ENCODE peak calls at places on chromosomes 6 and 20, in ten cellular contexts. M, Q, D, X, E, S, I, K, W and V are unnamed samples.
A peak's percentile ranks its signal among the peaks of the same experiment; 100 is the strongest.

GRCh38 chr6:165987483-165988305 is 180.0 kb downstream of the TBXT start:
- DNase-seq in M (peak; percentile 87), Q (no peak), D (peak; percentile 93), X (peak; percentile 85), E (peak; percentile 6), S (peak; percentile 86), I (peak; percentile 63), K (no peak), W (no peak), V (peak; percentile 98)

GRCh38 chr6:15916581-15916980 is 212.3 kb upstream of the MYLIP start:
- DNase-seq in M (no peak), Q (no peak), D (no peak), X (no peak), E (no peak), S (no peak), I (no peak), K (no peak), W (no peak), V (no peak)

GRCh38 chr20:9492067-9492466 is 22.3 kb upstream of the LAMP5 start:
- DNase-seq in M (no peak), Q (no peak), D (no peak), X (no peak), E (no peak), S (no peak), I (no peak), K (no peak), W (no peak), V (no peak)

GRCh38 chr6:56091159-56091869 is 156.1 kb downstream of the COL21A1 start:
- DNase-seq in M (peak; percentile 62), Q (no peak), D (peak; percentile 90), X (peak; percentile 58), E (no peak), S (peak; percentile 96), I (no peak), K (no peak), W (no peak), V (no peak)

GRCh38 chr6:51614725-51615124 is 472.7 kb downstream of the PKHD1 start:
- DNase-seq in M (no peak), Q (no peak), D (no peak), X (no peak), E (no peak), S (no peak), I (no peak), K (no peak), W (no peak), V (no peak)

GRCh38 chr20:31602779-31603441 is 2.2 kb upstream of the ID1 start:
- DNase-seq in M (peak; percentile 90), Q (peak; percentile 28), D (peak; percentile 69), X (no peak), E (peak; percentile 47), S (peak; percentile 93), I (no peak), K (no peak), W (no peak), V (no peak)

GRCh38 chr6:27753668-27754407 is 158.4 kb downstream of the OR2B2 start:
- DNase-seq in M (peak; percentile 93), Q (peak; percentile 74), D (peak; percentile 84), X (peak; percentile 61), E (peak; percentile 79), S (peak; percentile 85), I (peak; percentile 82), K (peak; percentile 26), W (peak; percentile 59), V (peak; percentile 84)

GRCh38 chr20:4045741-4046140 is 30.4 kb upstream of the RNF24 start:
- DNase-seq in M (no peak), Q (no peak), D (no peak), X (no peak), E (no peak), S (peak; percentile 83), I (no peak), K (no peak), W (no peak), V (no peak)

GRCh38 chr6:168368063-168368835 is 48.7 kb upstream of the DACT2 start:
- DNase-seq in M (no peak), Q (no peak), D (peak; percentile 73), X (no peak), E (no peak), S (no peak), I (no peak), K (no peak), W (no peak), V (peak; percentile 65)

GRCh38 chr6:14478396-14479225 is 361.0 kb downstream of the CD83 start:
- DNase-seq in M (no peak), Q (no peak), D (no peak), X (no peak), E (no peak), S (no peak), I (no peak), K (no peak), W (no peak), V (no peak)

GRCh38 chr6:118649918-118650499 is 1.4 kb downstream of the CEP85L start:
- DNase-seq in M (peak; percentile 9), Q (no peak), D (no peak), X (no peak), E (no peak), S (no peak), I (no peak), K (no peak), W (no peak), V (no peak)

GRCh38 chr6:118652051-118652699 is 784 bp upstream of the CEP85L start:
- DNase-seq in M (no peak), Q (no peak), D (no peak), X (no peak), E (no peak), S (no peak), I (peak; percentile 31), K (no peak), W (no peak), V (no peak)

GRCh38 chr6:118648866-118649554 is 2.4 kb downstream of the CEP85L start:
- DNase-seq in M (no peak), Q (no peak), D (no peak), X (no peak), E (no peak), S (no peak), I (no peak), K (no peak), W (no peak), V (no peak)

GRCh38 chr6:118651282-118652050 is at the start of gene CEP85L:
- DNase-seq in M (peak; percentile 90), Q (peak; percentile 92), D (peak; percentile 93), X (peak; percentile 56), E (peak; percentile 92), S (peak; percentile 88), I (peak; percentile 92), K (peak; percentile 86), W (peak; percentile 84), V (peak; percentile 95)

DNA sequence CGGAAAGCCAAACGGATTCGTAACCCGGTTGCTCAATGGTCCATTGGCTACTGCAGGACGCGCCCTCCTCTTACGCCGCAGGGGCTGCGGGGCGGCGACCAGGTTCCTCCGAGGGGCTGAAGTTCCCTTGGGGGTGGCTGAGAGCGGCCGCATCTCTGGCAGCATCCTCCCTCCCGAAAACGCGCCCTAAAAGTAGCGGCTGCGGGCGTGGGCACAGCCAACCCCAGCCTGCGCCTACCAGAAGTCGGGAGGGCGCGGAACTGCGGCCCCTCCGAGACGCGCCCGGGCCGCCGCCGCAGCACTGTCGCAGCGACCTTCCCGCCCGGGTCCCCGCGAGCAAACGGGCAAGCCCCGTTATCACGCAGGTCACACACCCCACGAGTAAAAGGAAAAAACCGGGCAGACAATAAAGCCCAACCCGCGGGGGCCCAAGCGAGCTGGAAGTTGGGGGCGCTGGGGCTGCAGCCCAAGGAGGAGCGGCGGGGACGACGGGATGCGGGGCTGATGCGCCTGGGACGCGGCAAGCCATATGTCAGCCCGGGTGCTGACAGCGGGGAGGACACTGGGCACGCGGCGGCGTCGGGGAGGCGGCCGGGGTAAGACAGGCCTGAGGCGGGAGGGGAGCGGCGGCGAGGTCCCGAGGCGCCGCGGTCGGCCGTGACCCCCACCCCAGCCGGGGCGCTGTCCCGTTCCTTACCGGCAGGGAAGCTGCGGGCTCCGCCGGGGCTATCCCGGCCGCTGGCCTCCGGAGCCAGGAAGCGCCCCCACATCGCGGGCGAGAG is 700 bp downstream of the CEP85L start:
- DNase-seq in M (peak; percentile 39), Q (peak; percentile 53), D (peak; percentile 54), X (no peak), E (peak; percentile 31), S (peak; percentile 73), I (peak; percentile 59), K (peak; percentile 15), W (no peak), V (peak; percentile 82)
- TF ChIP-seq CTCF in M (peak; percentile 11), Q (peak; percentile 73), D (no peak), X (peak; percentile 22), E (no peak), S (no peak), I (no peak), K (no peak), W (no peak), V (peak; percentile 39)

GRCh38 chr20:59519707-59520014 is 84.7 kb upstream of the PHACTR3 start:
- DNase-seq in M (no peak), Q (no peak), D (no peak), X (no peak), E (no peak), S (no peak), I (no peak), K (no peak), W (no peak), V (no peak)
- TF ChIP-seq CTCF in M (no peak), Q (no peak), D (no peak), X (no peak), E (no peak), S (no peak), I (no peak), K (no peak), W (no peak), V (peak; percentile 21)

GRCh38 chr6:106147476-106147875 is 61.3 kb downstream of the PRDM1 start:
- DNase-seq in M (no peak), Q (no peak), D (no peak), X (no peak), E (no peak), S (no peak), I (no peak), K (no peak), W (no peak), V (no peak)

GRCh38 chr6:106143582-106144139 is 57.5 kb downstream of the PRDM1 start:
- DNase-seq in M (no peak), Q (no peak), D (no peak), X (no peak), E (peak; percentile 3), S (no peak), I (no peak), K (no peak), W (no peak), V (no peak)

GRCh38 chr6:106146852-106147351 is 60.8 kb downstream of the PRDM1 start:
- DNase-seq in M (no peak), Q (no peak), D (no peak), X (no peak), E (peak; percentile 62), S (peak; percentile 63), I (no peak), K (no peak), W (no peak), V (no peak)

GRCh38 chr6:106145144-106145543 is 59.0 kb downstream of the PRDM1 start:
- DNase-seq in M (no peak), Q (no peak), D (no peak), X (no peak), E (peak; percentile 91), S (no peak), I (no peak), K (no peak), W (no peak), V (no peak)

GRCh38 chr6:106145741-106146227 is 59.6 kb downstream of the PRDM1 start:
- DNase-seq in M (no peak), Q (no peak), D (no peak), X (no peak), E (peak; percentile 87), S (peak; percentile 74), I (no peak), K (no peak), W (no peak), V (no peak)
- TF ChIP-seq CTCF in M (no peak), Q (no peak), D (no peak), X (no peak), E (no peak), S (no peak), I (no peak), K (no peak), W (no peak), V (no peak)

GRCh38 chr6:34243901-34244884 is 4.6 kb downstream of the SMIM29 start:
- DNase-seq in M (peak; percentile 95), Q (peak; percentile 80), D (peak; percentile 86), X (peak; percentile 72), E (no peak), S (peak; percentile 92), I (peak; percentile 36), K (no peak), W (no peak), V (peak; percentile 89)
- TF ChIP-seq CTCF in M (peak; percentile 26), Q (no peak), D (peak; percentile 41), X (peak; percentile 54), E (peak; percentile 11), S (peak; percentile 16), I (peak; percentile 17), K (no peak), W (peak; percentile 27), V (no peak)